ENCODE peak calls at places on chromosomes 1 and 21, in four cellular contexts. One of them, this sample, is unnamed.

GRCh38 chr1:167161242-167161641 is 59.4 kb upstream of the POU2F1 start:
- DNase-seq in IMR-90: no peak
- DNase-seq in mesendoderm: peak; percentile 85
- DNase-seq in H1: no peak
- DNase-seq in this sample: no peak

GRCh38 chr1:46183119-46183842 is 7.0 kb upstream of the P3R3URF start:
- DNase-seq in IMR-90: peak; percentile 95
- DNase-seq in mesendoderm: no peak
- DNase-seq in H1: no peak
- DNase-seq in this sample: peak; percentile 49

GRCh38 chr1:91745649-91746383 is 140.1 kb downstream of the TGFBR3 start:
- DNase-seq in IMR-90: no peak
- DNase-seq in mesendoderm: no peak
- DNase-seq in H1: no peak
- DNase-seq in this sample: no peak

GRCh38 chr1:156241311-156241811 is 623 bp upstream of the BGLAP start:
- DNase-seq in IMR-90: peak; percentile 47
- DNase-seq in mesendoderm: no peak
- DNase-seq in H1: peak; percentile 50
- DNase-seq in this sample: no peak

GRCh38 chr1:225567789-225568188 is 85.1 kb downstream of the ENAH start:
- DNase-seq in IMR-90: no peak
- DNase-seq in mesendoderm: peak; percentile 75
- DNase-seq in H1: no peak
- DNase-seq in this sample: no peak

GRCh38 chr1:243598433-243598832 is 251.6 kb downstream of the AKT3 start:
- DNase-seq in IMR-90: peak; percentile 93
- DNase-seq in mesendoderm: peak; percentile 36
- DNase-seq in H1: no peak
- DNase-seq in this sample: no peak

GRCh38 chr1:227729144-227729880 is 5.8 kb downstream of the JMJD4 start:
- DNase-seq in IMR-90: no peak
- DNase-seq in mesendoderm: peak; percentile 44
- DNase-seq in H1: peak; percentile 59
- DNase-seq in this sample: peak; percentile 66

GRCh38 chr1:176791911-176792310 is 328.9 kb downstream of the PAPPA2 start:
- DNase-seq in IMR-90: no peak
- DNase-seq in mesendoderm: no peak
- DNase-seq in H1: no peak
- DNase-seq in this sample: no peak

GRCh38 chr1:169102567-169102966 is 3.9 kb upstream of the ATP1B1 start:
- DNase-seq in IMR-90: peak; percentile 85
- DNase-seq in mesendoderm: no peak
- DNase-seq in H1: no peak
- DNase-seq in this sample: no peak

GRCh38 chr1:198157847-198158765 is 1.3 kb downstream of the NEK7 start:
- DNase-seq in IMR-90: peak; percentile 57
- DNase-seq in mesendoderm: peak; percentile 73
- DNase-seq in H1: no peak
- DNase-seq in this sample: peak; percentile 39

GRCh38 chr1:205301842-205302588 is 19.5 kb downstream of the NUAK2 start:
- DNase-seq in IMR-90: peak; percentile 74
- DNase-seq in mesendoderm: peak; percentile 48
- DNase-seq in H1: no peak
- DNase-seq in this sample: no peak

GRCh38 chr1:17881761-17882160 is 126.6 kb downstream of the ACTL8 start:
- DNase-seq in IMR-90: no peak
- DNase-seq in mesendoderm: no peak
- DNase-seq in H1: no peak
- DNase-seq in this sample: no peak

GRCh38 chr1:17883136-17883535 is 128.0 kb downstream of the ACTL8 start:
- DNase-seq in IMR-90: no peak
- DNase-seq in mesendoderm: no peak
- DNase-seq in H1: no peak
- DNase-seq in this sample: no peak

GRCh38 chr1:17885663-17886062 is 130.5 kb downstream of the ACTL8 start:
- DNase-seq in IMR-90: no peak
- DNase-seq in mesendoderm: no peak
- DNase-seq in H1: no peak
- DNase-seq in this sample: no peak

GRCh38 chr1:17886361-17886760 is 131.2 kb downstream of the ACTL8 start:
- DNase-seq in IMR-90: no peak
- DNase-seq in mesendoderm: no peak
- DNase-seq in H1: no peak
- DNase-seq in this sample: no peak

GRCh38 chr1:17883662-17884395 is 128.7 kb downstream of the ACTL8 start:
- DNase-seq in IMR-90: no peak
- DNase-seq in mesendoderm: no peak
- DNase-seq in H1: no peak
- DNase-seq in this sample: no peak
- H4K5ac ChIP-seq in IMR-90: no peak overlapping the region
- H4K5ac ChIP-seq in mesendoderm: no peak overlapping the region
- H4K5ac ChIP-seq in H1: no peak overlapping the region
- H4K5ac ChIP-seq in this sample: no peak overlapping the region

GRCh38 chr1:181153634-181153961 is 65.1 kb downstream of the IER5 start:
- DNase-seq in IMR-90: no peak
- DNase-seq in mesendoderm: no peak
- DNase-seq in H1: no peak
- DNase-seq in this sample: no peak
- H3K4me2 ChIP-seq in IMR-90: no peak overlapping the region
- H3K4me2 ChIP-seq in mesendoderm: no peak overlapping the region
- H3K4me2 ChIP-seq in H1: no peak overlapping the region
- H3K4me2 ChIP-seq in this sample: no peak overlapping the region

GRCh38 chr21:43001316-43001715 is 27.0 kb downstream of the PKNOX1 start:
- DNase-seq in IMR-90: no peak
- DNase-seq in mesendoderm: no peak
- DNase-seq in H1: no peak
- DNase-seq in this sample: no peak
- H4K5ac ChIP-seq in IMR-90: no peak overlapping the region
- H4K5ac ChIP-seq in mesendoderm: no peak overlapping the region
- H4K5ac ChIP-seq in H1: no peak overlapping the region
- H4K5ac ChIP-seq in this sample: no peak overlapping the region

DNA sequence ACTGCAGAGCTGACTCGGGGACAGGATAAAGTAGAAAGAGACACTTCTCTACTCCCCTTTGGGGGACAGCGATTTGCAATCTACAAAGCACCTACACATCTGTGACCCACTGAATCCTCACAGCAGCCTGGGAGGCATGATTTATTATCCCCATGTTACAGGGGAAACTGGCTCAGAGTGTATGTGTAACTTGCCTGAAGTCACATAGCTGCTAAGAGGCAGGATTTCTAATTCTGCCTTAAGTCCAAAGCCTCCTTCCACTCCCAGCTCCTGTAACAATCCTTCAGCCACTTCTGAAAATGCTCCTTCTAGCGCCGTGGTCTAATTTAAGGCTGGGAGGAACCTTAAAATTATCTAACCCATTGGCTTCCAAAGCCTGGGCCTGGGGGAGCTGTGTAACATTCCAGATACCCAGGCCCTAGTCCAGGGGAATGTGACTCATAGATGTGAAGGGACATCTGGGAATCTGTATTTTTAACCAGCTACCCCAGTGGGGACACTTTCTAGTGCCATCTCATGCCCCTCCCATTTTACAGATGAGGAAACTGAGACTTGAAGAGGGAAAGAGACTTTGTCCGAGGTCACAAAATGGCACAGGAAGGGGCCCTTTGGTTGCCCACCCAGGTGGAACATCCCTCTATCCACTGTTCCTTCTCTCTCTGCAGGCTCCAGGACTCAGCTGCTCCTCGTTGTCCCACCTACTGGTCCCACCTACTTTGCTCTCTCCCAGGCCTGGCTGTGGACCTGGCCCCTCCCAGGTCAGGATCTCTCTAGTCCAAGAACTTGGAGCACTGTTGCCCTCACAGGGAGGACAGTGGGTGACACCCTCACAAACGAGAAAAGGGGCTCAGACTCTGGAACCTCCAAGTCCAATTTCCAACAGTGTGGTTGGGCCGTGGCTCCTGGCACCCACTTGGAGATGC is 48.9 kb downstream of the AHDC1 start:
- DNase-seq in IMR-90: no peak
- DNase-seq in mesendoderm: peak; percentile 39
- DNase-seq in H1: no peak
- DNase-seq in this sample: no peak
- H3K4me2 ChIP-seq in IMR-90: no peak overlapping the region
- H3K4me2 ChIP-seq in mesendoderm: no peak overlapping the region
- H3K4me2 ChIP-seq in H1: no peak overlapping the region
- H3K4me2 ChIP-seq in this sample: no peak overlapping the region

GRCh38 chr1:25082216-25082899 is 149.9 kb downstream of the SYF2 start:
- DNase-seq in IMR-90: peak; percentile 39
- DNase-seq in mesendoderm: no peak
- DNase-seq in H1: no peak
- DNase-seq in this sample: no peak
- H4K5ac ChIP-seq in IMR-90: no peak overlapping the region
- H4K5ac ChIP-seq in mesendoderm: no peak overlapping the region
- H4K5ac ChIP-seq in H1: no peak overlapping the region
- H4K5ac ChIP-seq in this sample: no peak overlapping the region

DNA sequence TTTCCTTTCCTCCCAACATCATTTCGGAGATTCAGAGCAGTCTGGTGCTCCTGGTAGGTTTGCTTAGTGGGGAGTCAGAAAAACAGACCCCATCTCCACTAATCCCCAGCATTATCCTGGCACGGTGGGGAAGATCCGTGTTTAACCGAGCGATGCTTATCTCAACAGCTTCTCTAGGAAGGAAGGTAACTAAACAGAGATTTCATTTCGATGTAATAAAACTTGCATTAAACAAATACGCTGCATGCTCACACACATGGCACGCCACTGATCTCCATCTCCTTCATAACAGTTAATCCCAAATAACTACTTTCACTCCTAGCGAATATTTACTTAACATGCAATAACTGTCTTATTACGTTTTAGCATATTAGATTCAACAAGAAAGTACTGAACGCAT is 144.6 kb upstream of the CD34 start:
- DNase-seq in IMR-90: no peak
- DNase-seq in mesendoderm: no peak
- DNase-seq in H1: no peak
- DNase-seq in this sample: no peak
- H3K4me2 ChIP-seq in IMR-90: no peak overlapping the region
- H3K4me2 ChIP-seq in mesendoderm: no peak overlapping the region
- H3K4me2 ChIP-seq in H1: no peak overlapping the region
- H3K4me2 ChIP-seq in this sample: no peak overlapping the region

DNA sequence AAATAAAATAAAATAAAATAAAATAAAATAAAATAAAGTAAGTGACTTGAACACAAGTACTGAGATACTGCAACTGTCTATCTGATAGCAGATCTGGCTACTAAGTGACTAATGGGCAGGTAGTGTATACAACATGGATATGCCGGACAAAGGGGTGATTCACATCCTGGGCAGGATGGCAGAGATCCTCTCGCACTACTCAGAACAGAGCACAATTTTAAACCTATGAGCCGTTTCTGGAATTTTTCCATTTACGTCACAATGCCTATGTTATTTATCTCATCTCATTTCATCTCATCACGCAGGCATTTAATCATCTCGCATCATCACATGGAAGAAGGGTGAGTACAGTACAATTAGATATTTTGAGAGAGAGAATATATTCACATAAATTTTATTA is 233.3 kb upstream of the COA6 start:
- DNase-seq in IMR-90: peak; percentile 92
- DNase-seq in mesendoderm: no peak
- DNase-seq in H1: no peak
- DNase-seq in this sample: no peak
- H4K5ac ChIP-seq in IMR-90: no peak overlapping the region
- H4K5ac ChIP-seq in mesendoderm: no peak overlapping the region
- H4K5ac ChIP-seq in H1: no peak overlapping the region
- H4K5ac ChIP-seq in this sample: no peak overlapping the region